ENCODE peak calls at places on chromosomes 7 and 10, in nine cellular contexts. W is cardiac fibroblast, F is PC-9, P is HL-60, Q is fibroblast of villous mesenchyme, K is fibroblast of pulmonary artery, B is aorta, M is dorsolateral prefrontal cortex, V is A549. E is an unnamed sample.

GRCh38 chr10:34370121-34370520 is 445.0 kb downstream of the PARD3 start:
- DNase-seq in F (no peak), P (no peak), B (no peak), K (no peak), M (no peak), V (no peak), Q (no peak), W (no peak), E (no peak)

GRCh38 chr10:131215776-131216175 is 95.7 kb downstream of the TCERG1L start:
- DNase-seq in Q (no peak), B (no peak), V (no peak), P (no peak), M (no peak), K (no peak), F (no peak), W (no peak), E (no peak)

GRCh38 chr10:127678091-127678490 is 58.9 kb upstream of the FOXI2 start:
- DNase-seq in P (no peak), V (no peak), W (no peak), M (no peak), F (no peak), Q (no peak), B (no peak), K (no peak), E (no peak)

GRCh38 chr10:68598978-68599753 is 39.0 kb downstream of the TET1 start:
- DNase-seq in W (peak), F (no peak), Q (peak), B (peak), K (peak), P (no peak), M (no peak), V (no peak), E (no peak)

GRCh38 chr10:50381637-50382036 is 130.3 kb upstream of the ASAH2 start:
- DNase-seq in M (no peak), P (no peak), Q (no peak), F (no peak), V (no peak), B (no peak), K (peak), W (peak), E (no peak)

GRCh38 chr7:107501593-107501992 is 31.7 kb downstream of the GPR22 start:
- DNase-seq in W (peak), B (no peak), F (no peak), Q (peak), K (peak), V (peak), P (no peak), M (no peak), E (peak)

GRCh38 chr10:36256905-36257304 is 614.8 kb upstream of the FZD8 start:
- DNase-seq in B (no peak), W (peak), P (no peak), V (no peak), K (peak), F (no peak), M (no peak), Q (peak), E (peak)

GRCh38 chr7:45148653-45148973 is 9.0 kb upstream of the RAMP3 start:
- DNase-seq in M (no peak), F (no peak), V (no peak), W (no peak), B (no peak), K (no peak), Q (no peak), P (no peak), E (no peak)

GRCh38 chr10:100998991-100999741 is 442 bp upstream of the LZTS2 start:
- DNase-seq in M (peak), Q (peak), B (peak), W (peak), V (peak), P (peak), K (peak), F (no peak), E (peak)

GRCh38 chr10:13787015-13787421 is 200.3 kb downstream of the PRPF18 start:
- DNase-seq in W (peak), B (peak), V (peak), M (no peak), K (peak), Q (no peak), P (no peak), F (no peak), E (peak)

GRCh38 chr7:128788446-128789412 is 3.0 kb upstream of the CCDC136 start:
- DNase-seq in B (no peak), K (no peak), Q (no peak), P (no peak), F (no peak), V (no peak), W (no peak), M (no peak), E (no peak)

DNA sequence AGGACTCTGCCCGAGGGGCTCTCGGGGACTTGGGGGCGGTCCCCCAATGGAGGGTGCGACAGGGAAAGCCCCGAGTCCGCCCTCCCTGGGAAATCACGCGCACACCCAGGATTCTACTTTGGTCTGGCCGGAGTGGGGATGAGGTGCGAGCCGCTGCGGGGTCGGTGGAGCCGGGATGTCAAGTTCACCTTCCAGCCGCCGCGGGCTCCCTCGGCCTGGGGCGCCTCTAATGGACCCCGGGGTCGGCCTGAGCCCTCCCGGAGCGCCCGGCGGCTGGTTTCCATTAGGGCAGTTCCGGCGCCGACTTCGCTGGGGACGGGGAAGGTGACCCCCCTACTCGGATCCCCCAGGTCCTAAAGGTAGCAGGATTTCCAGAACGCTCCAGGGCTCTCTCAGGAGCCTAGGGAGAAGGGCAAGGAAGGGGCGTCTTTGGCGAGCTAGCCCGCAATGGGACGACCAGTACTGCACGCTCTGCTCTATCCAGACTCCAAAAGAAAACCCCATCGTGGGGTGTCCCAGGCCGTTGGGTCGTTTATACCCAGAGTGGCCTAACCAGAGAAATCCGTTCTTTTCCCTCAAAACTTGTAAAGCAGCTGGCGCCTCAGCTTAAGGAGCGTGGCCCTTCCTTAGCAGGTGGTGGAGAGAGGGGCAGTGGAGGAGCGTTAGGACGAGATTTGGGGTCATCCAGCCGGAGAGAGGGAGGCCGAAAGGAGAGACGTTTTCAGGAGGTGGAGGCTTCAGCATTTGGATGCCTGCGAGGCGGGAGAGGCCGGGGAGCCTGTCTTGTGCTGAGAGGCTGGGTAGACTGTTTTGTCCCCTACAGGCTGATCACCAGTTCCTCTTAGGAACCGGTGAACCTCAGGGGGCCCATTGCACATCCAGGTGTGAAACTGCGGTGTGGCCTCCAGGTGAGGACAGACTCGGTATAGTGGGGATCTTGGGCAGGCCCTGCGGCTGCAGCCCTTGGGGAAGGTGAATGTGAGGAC is 860 bp upstream of the WDR86 start:
- DNase-seq in K (no peak), Q (peak), B (no peak), W (peak), F (no peak), P (no peak), V (no peak), M (no peak), E (peak)
- H3K4me3 ChIP-seq in K (peak), Q (peak), B (peak), W (no peak), F (no peak), P (no peak), V (peak), M (peak), E (peak)

GRCh38 chr7:38506004-38506403 is 125.2 kb downstream of the AMPH start:
- DNase-seq in F (no peak), K (no peak), V (no peak), W (no peak), Q (no peak), B (no peak), P (no peak), M (no peak), E (no peak)
- H3K4me3 ChIP-seq in F (no peak), K (no peak), V (no peak), W (no peak), Q (no peak), B (no peak), P (no peak), M (no peak), E (no peak)

DNA sequence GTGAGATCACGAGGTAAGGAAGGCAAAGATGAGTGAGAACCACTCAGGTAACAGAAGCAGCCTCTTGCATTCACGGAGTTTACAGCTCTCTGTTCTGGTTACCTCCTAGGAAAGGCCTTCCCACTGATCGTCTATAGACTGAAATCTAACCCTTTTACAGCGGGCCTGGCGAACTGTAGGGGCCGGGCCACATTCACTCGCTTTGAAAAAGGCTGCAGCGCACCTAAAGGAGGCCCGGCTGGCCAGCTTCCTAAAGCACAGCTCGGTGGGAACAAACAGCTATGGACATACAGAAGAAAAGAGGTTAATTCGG is 565 bp downstream of the ATP5MK start:
- DNase-seq in K (peak), Q (peak), V (peak), F (no peak), P (no peak), B (no peak), M (no peak), W (peak), E (peak)
- H3K4me3 ChIP-seq in K (peak), Q (peak), V (peak), F (peak), P (peak), B (peak), M (peak), W (peak), E (peak)

GRCh38 chr10:47023237-47024045 is 112.2 kb downstream of the PTPN20 start:
- DNase-seq in P (no peak), V (no peak), F (no peak), Q (no peak), K (no peak), B (no peak), M (peak), W (no peak), E (no peak)
- H3K4me3 ChIP-seq in P (no peak), V (no peak), F (no peak), Q (no peak), K (no peak), B (no peak), M (no peak), W (no peak), E (no peak)

DNA sequence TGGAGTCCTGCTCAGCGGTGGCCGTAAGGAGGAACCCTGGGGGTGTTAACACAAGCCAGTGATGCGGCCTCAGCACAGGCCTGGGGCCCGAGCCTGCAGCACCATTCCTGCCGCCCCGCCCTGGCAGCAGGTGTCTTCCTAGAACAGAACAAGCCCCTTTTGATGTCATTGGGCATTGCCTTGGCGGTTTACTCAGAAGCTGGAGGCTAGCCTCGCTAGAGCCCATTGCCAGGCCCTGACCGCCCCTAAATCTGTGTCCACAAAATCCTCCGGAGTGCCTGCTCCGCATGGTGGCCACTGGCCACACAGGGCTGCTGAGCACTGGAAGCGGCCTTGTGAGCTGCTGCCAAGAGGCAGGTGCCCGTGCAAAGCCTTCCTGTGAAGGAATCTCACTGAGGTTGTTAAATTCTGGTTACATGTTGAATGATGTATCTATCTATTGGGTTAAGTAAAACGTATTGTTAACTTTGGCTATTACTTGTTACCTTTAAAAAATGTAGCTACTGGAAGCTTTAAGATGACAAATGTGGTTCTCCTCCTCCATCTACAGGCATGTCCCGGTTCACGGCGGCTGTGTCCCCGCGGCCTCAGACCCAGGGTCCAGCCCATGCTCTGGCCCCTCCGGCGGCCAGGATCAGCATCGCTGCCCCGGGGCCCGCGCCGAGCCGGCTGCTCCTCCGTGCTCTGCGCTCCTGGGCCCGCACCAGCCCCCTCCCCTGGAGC is 1.2 kb upstream of the INPP5A start:
- DNase-seq in F (peak), K (peak), V (peak), P (no peak), B (peak), Q (no peak), W (no peak), M (peak), E (no peak)
- H3K4me3 ChIP-seq in F (peak), K (peak), V (peak), P (peak), B (peak), Q (peak), W (peak), M (peak), E (peak)

DNA sequence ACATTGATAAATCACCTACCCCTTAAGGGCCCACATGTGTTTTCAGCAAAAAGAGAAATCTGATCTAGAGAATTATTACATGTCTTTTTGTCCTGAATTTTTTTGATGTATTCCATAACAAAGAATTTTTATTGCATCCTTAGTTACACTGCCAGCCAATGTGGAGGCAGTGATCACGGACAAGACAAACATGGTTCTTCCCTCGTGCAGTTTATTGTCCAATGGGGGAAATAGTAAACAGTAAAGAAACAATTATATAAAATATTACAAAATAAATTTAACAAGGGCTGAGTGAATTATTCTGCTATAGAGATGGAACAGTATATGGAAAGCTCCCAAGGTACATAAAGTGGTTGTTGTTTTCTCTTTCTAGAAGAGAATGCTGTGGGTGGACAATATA is 2.0 kb downstream of the STEAP2 start:
- DNase-seq in Q (no peak), V (no peak), P (no peak), W (no peak), F (no peak), K (no peak), B (no peak), M (no peak), E (no peak)
- H3K4me3 ChIP-seq in Q (no peak), V (no peak), P (no peak), W (no peak), F (no peak), K (peak), B (no peak), M (peak), E (no peak)

DNA sequence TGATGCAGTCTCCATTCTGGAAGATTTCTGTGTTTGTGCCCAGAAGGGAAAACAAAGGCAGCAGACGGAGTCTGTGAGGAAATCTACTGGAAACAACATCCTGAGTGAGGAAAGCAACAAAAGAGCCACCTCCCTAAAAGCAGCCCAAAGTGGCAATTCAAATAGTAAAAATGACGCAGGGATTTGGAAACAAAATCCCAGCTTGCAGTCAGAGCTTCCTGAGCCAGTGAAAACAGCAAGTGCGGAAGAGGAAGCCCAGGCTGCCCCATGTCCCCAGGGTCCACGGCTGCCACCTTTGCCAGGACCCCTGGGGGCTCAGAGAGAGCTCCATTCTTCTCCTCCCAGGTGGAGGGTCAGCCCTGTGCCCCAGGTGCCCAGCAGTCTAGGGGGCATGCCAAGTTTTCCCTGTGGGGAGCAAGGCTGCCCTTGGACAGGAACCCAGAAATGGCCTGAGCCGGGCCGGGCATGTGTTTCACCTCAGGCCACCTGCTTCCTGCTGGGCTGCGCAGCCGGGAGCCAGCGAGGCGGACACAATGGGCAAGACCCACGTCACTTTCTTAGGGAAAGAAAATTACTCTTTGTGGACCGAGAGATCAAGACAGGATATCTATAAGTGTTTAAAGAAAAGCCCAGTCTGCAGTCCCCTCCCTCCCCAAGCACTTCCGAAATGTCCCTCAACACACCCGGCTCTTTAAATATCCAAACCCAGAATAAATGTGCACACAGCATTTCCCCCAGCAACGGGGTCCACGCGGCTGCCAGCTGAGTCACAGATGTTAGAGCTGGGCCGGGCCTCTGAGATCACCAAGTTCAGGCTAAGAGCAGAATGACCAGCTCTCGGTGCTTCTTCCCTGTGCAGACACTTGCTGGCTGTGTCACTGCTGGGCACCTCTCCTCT is 231.1 kb downstream of the ARHGAP12 start:
- DNase-seq in F (no peak), W (peak), K (peak), Q (peak), B (peak), M (peak), V (no peak), P (no peak), E (peak)
- H3K4me3 ChIP-seq in F (no peak), W (peak), K (peak), Q (no peak), B (no peak), M (peak), V (no peak), P (no peak), E (peak)